ENCODE peak calls at places on chromosomes 4 and X, in four cellular contexts. W, J, R and E are unnamed samples.

GRCh38 chr4:2694691-2695090 is 61.4 kb downstream of the TNIP2 start:
- DNase-seq in W (peak; percentile 41), J (no peak), R (no peak), E (no peak)

GRCh38 chr4:40608628-40609027 is 21.0 kb downstream of the RBM47 start:
- DNase-seq in W (peak; percentile 51), J (no peak), R (no peak), E (peak; percentile 42)

GRCh38 chr4:159966741-159967140 is 863.9 kb downstream of the RAPGEF2 start:
- DNase-seq in W (no peak), J (no peak), R (no peak), E (no peak)

GRCh38 chrX:154998204-154998880 is 24.2 kb downstream of the F8 start:
- DNase-seq in W (no peak), J (no peak), R (no peak), E (no peak)

GRCh38 chr4:165537028-165537648 is 158.3 kb downstream of the CPE start:
- DNase-seq in W (peak; percentile 66), J (no peak), R (peak; percentile 73), E (peak; percentile 75)

GRCh38 chrX:40090050-40090804 is 7.5 kb downstream of the BCOR start:
- DNase-seq in W (no peak), J (no peak), R (peak; percentile 67), E (peak; percentile 10)

GRCh38 chrX:108299704-108300103 is 138.5 kb downstream of the COL4A6 start:
- DNase-seq in W (no peak), J (no peak), R (no peak), E (no peak)

GRCh38 chr4:165293061-165293460 is 34.4 kb upstream of the MSMO1 start:
- DNase-seq in W (peak; percentile 4), J (no peak), R (no peak), E (no peak)

GRCh38 chrX:12197030-12197429 is 58.8 kb downstream of the FRMPD4 start:
- DNase-seq in W (peak; percentile 15), J (no peak), R (peak; percentile 9), E (no peak)

GRCh38 chrX:106894978-106895452 is 8.1 kb downstream of the RIPPLY1 start:
- DNase-seq in W (peak; percentile 75), J (no peak), R (no peak), E (peak; percentile 73)

GRCh38 chr4:38623260-38623659 is 40.7 kb upstream of the KLF3 start:
- DNase-seq in W (no peak), J (no peak), R (no peak), E (no peak)

GRCh38 chr4:168648494-168648893 is 151.6 kb downstream of the PALLD start:
- DNase-seq in W (no peak), J (no peak), R (no peak), E (no peak)

GRCh38 chr4:8593268-8594096 is 917 bp downstream of the CPZ start:
- DNase-seq in W (no peak), J (no peak), R (peak; percentile 44), E (no peak)
- H3K4me3 ChIP-seq in W (no peak overlapping the region), J (no peak overlapping the region), R (peak overlapping the region; percentile 61), E (peak overlapping the region; percentile 42)

GRCh38 chr4:71607109-71607508 is 176.8 kb downstream of the GC start:
- DNase-seq in W (no peak), J (no peak), R (no peak), E (no peak)
- TF ChIP-seq CTCF in W (no peak), J (no peak), R (no peak), E (no peak)

GRCh38 chr4:120815361-120815760 is 107.2 kb downstream of the PRDM5 start:
- DNase-seq in W (no peak), J (no peak), R (no peak), E (no peak)

GRCh38 chr4:120821986-120822385 is 100.5 kb downstream of the PRDM5 start:
- DNase-seq in W (no peak), J (no peak), R (no peak), E (no peak)

GRCh38 chr4:120812216-120812615 is 110.3 kb downstream of the PRDM5 start:
- DNase-seq in W (no peak), J (no peak), R (no peak), E (no peak)

GRCh38 chr4:120819816-120820437 is 102.6 kb downstream of the PRDM5 start:
- DNase-seq in W (no peak), J (no peak), R (no peak), E (no peak)

DNA sequence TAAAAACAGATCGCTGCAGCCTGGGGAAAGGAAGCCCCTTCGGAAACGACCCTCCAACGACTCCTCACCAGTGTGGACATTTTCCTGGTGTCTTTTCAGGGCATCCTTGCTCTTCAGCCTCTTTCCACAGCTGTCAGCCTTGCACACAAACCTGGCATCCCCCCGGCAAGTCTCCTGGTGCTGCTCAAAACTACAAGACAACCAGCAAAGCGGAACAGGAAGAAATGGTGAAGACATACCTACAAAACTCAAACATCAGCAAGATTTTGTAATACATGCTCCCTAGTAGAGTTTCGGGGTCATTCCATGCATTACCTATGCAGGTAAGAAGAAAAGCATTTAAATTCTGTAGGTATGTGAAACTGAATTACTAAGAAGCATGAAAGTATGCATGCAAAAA is 106.1 kb downstream of the PRDM5 start:
- DNase-seq in W (no peak), J (no peak), R (no peak), E (no peak)
- H3K4me3 ChIP-seq in W (peak overlapping the region; percentile 30), J (no peak overlapping the region), R (no peak overlapping the region), E (no peak overlapping the region)

GRCh38 chrX:53309837-53310236 is 28.5 kb upstream of the IQSEC2 start:
- DNase-seq in W (no peak), J (no peak), R (no peak), E (no peak)

GRCh38 chrX:53316121-53316859 is 34.9 kb upstream of the IQSEC2 start:
- DNase-seq in W (no peak), J (no peak), R (no peak), E (no peak)

GRCh38 chrX:53316860-53317237 is 35.5 kb upstream of the IQSEC2 start:
- DNase-seq in W (no peak), J (no peak), R (no peak), E (no peak)

GRCh38 chrX:53313746-53314105 is 32.3 kb upstream of the IQSEC2 start:
- DNase-seq in W (no peak), J (no peak), R (no peak), E (no peak)

GRCh38 chrX:53312946-53313745 is 31.8 kb upstream of the IQSEC2 start:
- DNase-seq in W (peak; percentile 68), J (peak; percentile 44), R (peak; percentile 57), E (peak; percentile 56)
- TF ChIP-seq CTCF in W (peak; percentile 78), J (peak; percentile 81), R (peak; percentile 78), E (peak; percentile 46)